ENCODE peak calls at places on chromosomes 16 and 17, in ten cellular contexts. C is psoas muscle, P is cardiac muscle cell, H is transverse colon, O is colonic mucosa, G is ascending aorta, X is testis, E is ovary, V is IMR-90, Z is heart right ventricle. K is an unnamed sample. For H3K4me1, the result is how much of the 10 kb centered on the place peaks cover.

GRCh38 chr17:32136856-32137255 is 5.4 kb upstream of the RHOT1 start:
- DNase-seq in C (no peak), P (peak), H (no peak), O (no peak), G (no peak), X (peak), E (no peak), V (no peak), Z (no peak), K (no peak)

GRCh38 chr17:2056221-2057129 is 1.6 kb downstream of the HIC1 start:
- DNase-seq in C (peak), P (peak), H (peak), O (no peak), G (no peak), X (no peak), E (peak), V (peak), Z (no peak), K (no peak)

GRCh38 chr17:7393613-7394451 is 493 bp downstream of the PLSCR3 start:
- DNase-seq in C (peak), P (peak), H (peak), O (peak), G (no peak), X (no peak), E (peak), V (no peak), Z (no peak), K (peak)

GRCh38 chr17:9217151-9218067 is 196.1 kb downstream of the NTN1 start:
- DNase-seq in C (no peak), P (peak), H (no peak), O (no peak), G (no peak), X (no peak), E (no peak), V (peak), Z (no peak), K (no peak)

GRCh38 chr17:62819511-62820221 is 11.6 kb upstream of the MARCHF10 start:
- DNase-seq in C (peak), P (peak), H (peak), O (no peak), G (peak), X (peak), E (peak), V (peak), Z (peak), K (peak)

GRCh38 chr17:16287563-16288027 is 65.7 kb downstream of the CENPV start:
- DNase-seq in C (no peak), P (peak), H (peak), O (peak), G (no peak), X (no peak), E (no peak), V (peak), Z (no peak), K (no peak)

GRCh38 chr17:40089085-40089895 is 11.1 kb downstream of the NR1D1 start:
- DNase-seq in C (no peak), P (no peak), H (no peak), O (no peak), G (no peak), X (no peak), E (peak), V (no peak), Z (no peak), K (no peak)

GRCh38 chr16:27408012-27408601 is 6.1 kb downstream of the IL21R start:
- DNase-seq in C (no peak), P (peak), H (no peak), O (no peak), G (no peak), X (no peak), E (no peak), V (peak), Z (no peak), K (no peak)

GRCh38 chr17:18951941-18952842 is at the start of gene SLC5A10:
- DNase-seq in C (no peak), P (no peak), H (no peak), O (no peak), G (no peak), X (no peak), E (no peak), V (no peak), Z (no peak), K (peak)

GRCh38 chr16:66212426-66212825 is 154.1 kb upstream of the CDH5 start:
- DNase-seq in C (no peak), P (no peak), H (no peak), O (no peak), G (no peak), X (no peak), E (no peak), V (no peak), Z (no peak), K (no peak)

GRCh38 chr16:3691778-3692177 is 25.5 kb downstream of the TRAP1 start:
- DNase-seq in C (peak), P (no peak), H (no peak), O (no peak), G (no peak), X (no peak), E (no peak), V (no peak), Z (no peak), K (no peak)

GRCh38 chr16:16031401-16031800 is 82.0 kb downstream of the ABCC1 start:
- DNase-seq in C (no peak), P (no peak), H (no peak), O (no peak), G (no peak), X (no peak), E (no peak), V (no peak), Z (no peak), K (no peak)

GRCh38 chr16:16032271-16032979 is 83.0 kb downstream of the ABCC1 start:
- DNase-seq in C (no peak), P (no peak), H (no peak), O (no peak), G (no peak), X (no peak), E (no peak), V (peak), Z (no peak), K (no peak)

GRCh38 chr16:16029431-16030011 is 80.1 kb downstream of the ABCC1 start:
- DNase-seq in C (no peak), P (peak), H (no peak), O (no peak), G (no peak), X (no peak), E (no peak), V (peak), Z (no peak), K (no peak)

GRCh38 chr16:16028311-16028999 is 79.0 kb downstream of the ABCC1 start:
- DNase-seq in C (no peak), P (no peak), H (peak), O (peak), G (no peak), X (no peak), E (no peak), V (no peak), Z (no peak), K (no peak)

GRCh38 chr16:16030449-16030848 is 81.0 kb downstream of the ABCC1 start:
- DNase-seq in C (no peak), P (no peak), H (no peak), O (no peak), G (no peak), X (no peak), E (no peak), V (no peak), Z (no peak), K (no peak)
- H3K4me3 ChIP-seq in C (no peak), P (no peak), H (no peak), O (no peak), G (no peak), X (no peak), E (no peak), V (no peak), Z (no peak), K (no peak)

DNA sequence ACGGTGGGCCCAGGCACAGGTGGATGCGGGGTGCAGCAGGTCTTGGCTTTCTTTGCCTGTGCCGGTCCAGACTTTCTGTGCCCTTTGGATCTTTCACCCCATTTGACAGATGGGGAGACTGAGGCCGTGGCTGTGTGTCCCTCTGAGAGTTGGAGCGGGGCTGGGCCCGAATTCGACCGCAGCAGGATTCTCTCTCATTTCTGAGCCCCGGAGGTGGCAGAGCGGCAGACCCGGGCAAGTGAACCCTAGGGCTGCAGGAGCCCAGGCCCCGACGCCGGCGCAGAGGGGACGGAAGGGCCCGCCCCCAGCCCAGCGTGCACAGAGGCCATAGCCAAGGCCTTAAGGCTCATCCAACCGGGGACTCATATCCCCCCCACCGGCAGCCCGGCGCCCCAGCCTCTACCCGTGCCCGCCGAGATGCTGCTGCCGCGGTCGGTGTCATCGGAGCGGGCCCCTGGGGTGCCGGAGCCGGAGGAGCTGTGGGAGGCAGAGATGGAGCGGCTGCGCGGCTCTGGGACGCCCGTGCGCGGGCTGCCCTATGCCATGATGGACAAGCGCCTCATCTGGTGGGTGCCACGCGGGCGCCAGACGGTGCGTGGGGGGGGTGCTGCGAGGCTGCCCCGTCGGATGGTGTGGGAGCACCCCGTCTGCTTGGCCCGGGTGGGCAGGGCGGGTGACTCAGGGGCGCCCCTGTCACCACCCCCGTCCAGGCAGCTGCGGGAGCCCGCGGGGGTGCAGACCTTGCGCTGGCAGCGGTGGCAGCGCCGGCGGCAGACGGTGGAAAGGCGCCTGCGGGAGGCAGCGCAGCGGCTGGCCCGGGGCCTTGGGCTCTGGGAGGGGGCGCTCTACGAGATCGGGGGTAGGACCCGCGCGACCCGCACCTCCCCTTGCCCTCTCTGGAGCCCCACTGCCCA is 858 bp downstream of the TMC8 start:
- DNase-seq in C (no peak), P (no peak), H (peak), O (no peak), G (no peak), X (no peak), E (no peak), V (no peak), Z (peak), K (no peak)
- H3K4me1 ChIP-seq in C (under half), P (under half), H (under half), O (under half), G (under half), X (under half), E (under half), V (under half), Z (half or more), K (under half)

GRCh38 chr17:41913798-41914197 is 5.0 kb downstream of the ACLY start:
- DNase-seq in C (no peak), P (no peak), H (no peak), O (no peak), G (no peak), X (no peak), E (no peak), V (no peak), Z (no peak), K (no peak)
- TF ChIP-seq CTCF in C (no peak), P (no peak), H (no peak), O (no peak), G (no peak), X (no peak), E (no peak), V (no peak), Z (no peak), K (no peak)

GRCh38 chr16:55133654-55134053 is 190.3 kb upstream of the IRX6 start:
- DNase-seq in C (no peak), P (no peak), H (no peak), O (no peak), G (no peak), X (no peak), E (no peak), V (no peak), Z (no peak), K (no peak)
- H3K4me3 ChIP-seq in C (no peak), P (no peak), H (no peak), O (no peak), G (no peak), X (no peak), E (no peak), V (no peak), Z (no peak), K (no peak)

GRCh38 chr17:64635647-64636305 is 26.3 kb downstream of the SMURF2 start:
- DNase-seq in C (no peak), P (peak), H (no peak), O (no peak), G (no peak), X (no peak), E (no peak), V (peak), Z (no peak), K (no peak)
- H3K4me1 ChIP-seq in C (under half), P (under half), H (under half), O (under half), G (under half), X (under half), E (under half), V (under half), Z (under half), K (under half)

GRCh38 chr16:88773812-88774291 is 11.2 kb downstream of the PIEZO1 start:
- DNase-seq in C (peak), P (peak), H (peak), O (peak), G (no peak), X (no peak), E (peak), V (peak), Z (peak), K (peak)

GRCh38 chr16:88772871-88773811 is 11.9 kb downstream of the PIEZO1 start:
- DNase-seq in C (peak), P (peak), H (peak), O (no peak), G (peak), X (peak), E (peak), V (peak), Z (peak), K (peak)

GRCh38 chr16:88777801-88778415 is 7.1 kb downstream of the PIEZO1 start:
- DNase-seq in C (no peak), P (no peak), H (no peak), O (no peak), G (no peak), X (no peak), E (no peak), V (no peak), Z (no peak), K (no peak)

GRCh38 chr16:88775825-88776224 is 9.2 kb downstream of the PIEZO1 start:
- DNase-seq in C (no peak), P (no peak), H (no peak), O (no peak), G (no peak), X (no peak), E (no peak), V (no peak), Z (no peak), K (no peak)

GRCh38 chr16:88774544-88775393 is 10.3 kb downstream of the PIEZO1 start:
- DNase-seq in C (no peak), P (no peak), H (no peak), O (no peak), G (no peak), X (no peak), E (no peak), V (no peak), Z (no peak), K (no peak)
- TF ChIP-seq CTCF in C (no peak), P (no peak), H (no peak), O (no peak), G (no peak), X (no peak), E (no peak), V (no peak), Z (no peak), K (no peak)

GRCh38 chr16:89507834-89508590 is at the start of gene SPG7:
- DNase-seq in C (peak), P (peak), H (peak), O (peak), G (peak), X (peak), E (peak), V (peak), Z (peak), K (peak)

GRCh38 chr16:89507219-89507833 is 877 bp upstream of the SPG7 start:
- DNase-seq in C (no peak), P (no peak), H (no peak), O (peak), G (no peak), X (peak), E (no peak), V (no peak), Z (no peak), K (no peak)

GRCh38 chr16:89506791-89507191 is 1.4 kb upstream of the SPG7 start:
- DNase-seq in C (no peak), P (peak), H (no peak), O (no peak), G (no peak), X (no peak), E (no peak), V (no peak), Z (no peak), K (no peak)

GRCh38 chr16:89505204-89506112 is 2.7 kb upstream of the SPG7 start:
- DNase-seq in C (peak), P (peak), H (peak), O (peak), G (peak), X (peak), E (peak), V (peak), Z (peak), K (peak)

DNA sequence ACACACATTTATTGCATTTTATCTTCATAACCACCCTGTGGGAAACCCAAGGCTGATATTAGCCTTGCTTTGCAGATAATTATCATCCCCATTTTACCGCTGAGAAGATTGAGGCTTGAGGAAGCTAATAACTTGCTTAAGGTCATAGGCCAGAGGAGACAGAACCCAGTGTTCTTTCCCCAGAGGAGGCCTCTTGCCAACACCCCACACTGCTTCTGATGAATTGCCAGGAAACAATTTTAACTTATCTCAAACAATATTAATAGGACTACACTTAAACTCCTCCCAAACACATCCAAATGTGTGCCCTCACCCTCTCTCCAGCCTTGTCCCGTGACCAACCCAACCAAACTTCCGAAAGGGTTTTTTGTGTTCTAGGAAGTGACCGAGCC is 2.1 kb upstream of the SPG7 start:
- DNase-seq in C (no peak), P (peak), H (no peak), O (no peak), G (no peak), X (no peak), E (peak), V (no peak), Z (no peak), K (no peak)
- H3K4me3 ChIP-seq in C (peak), P (no peak), H (peak), O (no peak), G (peak), X (no peak), E (no peak), V (no peak), Z (no peak), K (no peak)

GRCh38 chr16:23689442-23690187 is 10.9 kb downstream of the PLK1 start:
- DNase-seq in C (no peak), P (no peak), H (no peak), O (no peak), G (no peak), X (no peak), E (no peak), V (no peak), Z (no peak), K (no peak)
- H3K4me1 ChIP-seq in C (under half), P (under half), H (under half), O (under half), G (under half), X (under half), E (under half), V (under half), Z (under half), K (under half)